ENCODE peak calls at places on chromosomes 11 and 22, in eight cellular contexts. One of them, this sample, is unnamed.

GRCh38 chr11:88175004-88175706 is at the start of gene RAB38:
- DNase-seq in dorsolateral prefrontal cortex: no peak
- DNase-seq in CD4-positive, alpha-beta T cell: no peak
- DNase-seq in GM13977: peak; percentile 27
- DNase-seq in osteocyte: no peak
- DNase-seq in glutamatergic neuron: peak; percentile 34
- DNase-seq in spleen: peak; percentile 77
- DNase-seq in hepatocyte: peak; percentile 78
- DNase-seq in this sample: peak; percentile 69

GRCh38 chr11:20668844-20669832 is at the start of gene NELL1:
- DNase-seq in CD4-positive, alpha-beta T cell: no peak
- DNase-seq in osteocyte: no peak
- DNase-seq in glutamatergic neuron: peak; percentile 59
- DNase-seq in hepatocyte: peak; percentile 42
- DNase-seq in dorsolateral prefrontal cortex: no peak
- DNase-seq in GM13977: peak; percentile 36
- DNase-seq in spleen: no peak
- DNase-seq in this sample: no peak

GRCh38 chr22:43349636-43350035 is 6.5 kb upstream of the SCUBE1 start:
- DNase-seq in hepatocyte: no peak
- DNase-seq in CD4-positive, alpha-beta T cell: no peak
- DNase-seq in GM13977: no peak
- DNase-seq in osteocyte: no peak
- DNase-seq in spleen: peak; percentile 22
- DNase-seq in dorsolateral prefrontal cortex: no peak
- DNase-seq in glutamatergic neuron: no peak
- DNase-seq in this sample: no peak

GRCh38 chr22:10778296-10778814 is 4749.6 kb upstream of the OR11H1 start:
- DNase-seq in GM13977: peak; percentile 12
- DNase-seq in glutamatergic neuron: no peak
- DNase-seq in CD4-positive, alpha-beta T cell: no peak
- DNase-seq in dorsolateral prefrontal cortex: no peak
- DNase-seq in osteocyte: no peak
- DNase-seq in hepatocyte: no peak
- DNase-seq in spleen: no peak
- DNase-seq in this sample: no peak

GRCh38 chr22:49820984-49821383 is 6.7 kb downstream of the BRD1 start:
- DNase-seq in GM13977: no peak
- DNase-seq in glutamatergic neuron: no peak
- DNase-seq in CD4-positive, alpha-beta T cell: no peak
- DNase-seq in hepatocyte: no peak
- DNase-seq in osteocyte: no peak
- DNase-seq in spleen: no peak
- DNase-seq in dorsolateral prefrontal cortex: no peak
- DNase-seq in this sample: no peak

GRCh38 chr11:122754553-122755322 is 83.6 kb upstream of the CRTAM start:
- DNase-seq in glutamatergic neuron: no peak
- DNase-seq in dorsolateral prefrontal cortex: no peak
- DNase-seq in osteocyte: no peak
- DNase-seq in spleen: no peak
- DNase-seq in CD4-positive, alpha-beta T cell: peak; percentile 27
- DNase-seq in hepatocyte: no peak
- DNase-seq in GM13977: peak; percentile 47
- DNase-seq in this sample: no peak

GRCh38 chr11:86486261-86487030 is 111.8 kb downstream of the CCDC81 start:
- DNase-seq in dorsolateral prefrontal cortex: peak; percentile 58
- DNase-seq in CD4-positive, alpha-beta T cell: no peak
- DNase-seq in spleen: peak; percentile 80
- DNase-seq in glutamatergic neuron: no peak
- DNase-seq in hepatocyte: peak; percentile 38
- DNase-seq in GM13977: no peak
- DNase-seq in osteocyte: no peak
- DNase-seq in this sample: no peak

GRCh38 chr11:76512851-76513653 is 68.2 kb downstream of the EMSY start:
- DNase-seq in hepatocyte: peak; percentile 26
- DNase-seq in GM13977: no peak
- DNase-seq in CD4-positive, alpha-beta T cell: no peak
- DNase-seq in osteocyte: no peak
- DNase-seq in spleen: no peak
- DNase-seq in dorsolateral prefrontal cortex: no peak
- DNase-seq in glutamatergic neuron: no peak
- DNase-seq in this sample: no peak

GRCh38 chr22:34001701-34002466 is 81.6 kb upstream of the LARGE1 start:
- DNase-seq in spleen: no peak
- DNase-seq in CD4-positive, alpha-beta T cell: no peak
- DNase-seq in hepatocyte: no peak
- DNase-seq in glutamatergic neuron: no peak
- DNase-seq in GM13977: no peak
- DNase-seq in osteocyte: peak; percentile 34
- DNase-seq in dorsolateral prefrontal cortex: no peak
- DNase-seq in this sample: no peak

GRCh38 chr11:128872594-128872993 is 5.5 kb upstream of the KCNJ1 start:
- DNase-seq in spleen: no peak
- DNase-seq in osteocyte: no peak
- DNase-seq in dorsolateral prefrontal cortex: no peak
- DNase-seq in GM13977: no peak
- DNase-seq in CD4-positive, alpha-beta T cell: no peak
- DNase-seq in hepatocyte: no peak
- DNase-seq in glutamatergic neuron: no peak
- DNase-seq in this sample: no peak

GRCh38 chr11:30855383-30856006 is 269.3 kb upstream of the MPPED2 start:
- DNase-seq in osteocyte: no peak
- DNase-seq in dorsolateral prefrontal cortex: no peak
- DNase-seq in spleen: no peak
- DNase-seq in hepatocyte: peak; percentile 37
- DNase-seq in GM13977: no peak
- DNase-seq in glutamatergic neuron: no peak
- DNase-seq in CD4-positive, alpha-beta T cell: no peak
- DNase-seq in this sample: no peak

GRCh38 chr11:35050596-35050995 is 88.4 kb upstream of the CD44 start:
- DNase-seq in osteocyte: no peak
- DNase-seq in dorsolateral prefrontal cortex: no peak
- DNase-seq in GM13977: no peak
- DNase-seq in glutamatergic neuron: no peak
- DNase-seq in CD4-positive, alpha-beta T cell: no peak
- DNase-seq in hepatocyte: no peak
- DNase-seq in spleen: no peak
- DNase-seq in this sample: no peak

GRCh38 chr11:67422894-67423293 is 5.4 kb upstream of the RPS6KB2 start:
- DNase-seq in spleen: no peak
- DNase-seq in CD4-positive, alpha-beta T cell: no peak
- DNase-seq in glutamatergic neuron: peak; percentile 12
- DNase-seq in osteocyte: no peak
- DNase-seq in hepatocyte: peak; percentile 67
- DNase-seq in GM13977: no peak
- DNase-seq in dorsolateral prefrontal cortex: no peak
- DNase-seq in this sample: peak; percentile 48

GRCh38 chr11:100709233-100709999 is 22.3 kb downstream of the ARHGAP42 start:
- DNase-seq in glutamatergic neuron: no peak
- DNase-seq in CD4-positive, alpha-beta T cell: no peak
- DNase-seq in GM13977: peak; percentile 31
- DNase-seq in osteocyte: no peak
- DNase-seq in spleen: no peak
- DNase-seq in dorsolateral prefrontal cortex: no peak
- DNase-seq in hepatocyte: no peak
- DNase-seq in this sample: no peak

GRCh38 chr11:123173040-123173855 is 21.8 kb downstream of the CLMP start:
- DNase-seq in dorsolateral prefrontal cortex: no peak
- DNase-seq in osteocyte: no peak
- DNase-seq in spleen: no peak
- DNase-seq in GM13977: no peak
- DNase-seq in CD4-positive, alpha-beta T cell: no peak
- DNase-seq in hepatocyte: peak; percentile 31
- DNase-seq in glutamatergic neuron: no peak
- DNase-seq in this sample: no peak

GRCh38 chr11:57787920-57788716 is 26.5 kb downstream of the CTNND1 start:
- DNase-seq in spleen: no peak
- DNase-seq in dorsolateral prefrontal cortex: no peak
- DNase-seq in CD4-positive, alpha-beta T cell: no peak
- DNase-seq in GM13977: peak; percentile 66
- DNase-seq in glutamatergic neuron: no peak
- DNase-seq in osteocyte: no peak
- DNase-seq in hepatocyte: no peak
- DNase-seq in this sample: no peak

GRCh38 chr11:122850076-122850631 is 11.9 kb downstream of the CRTAM start:
- DNase-seq in CD4-positive, alpha-beta T cell: no peak
- DNase-seq in GM13977: no peak
- DNase-seq in spleen: no peak
- DNase-seq in glutamatergic neuron: no peak
- DNase-seq in hepatocyte: peak; percentile 10
- DNase-seq in dorsolateral prefrontal cortex: no peak
- DNase-seq in osteocyte: no peak
- DNase-seq in this sample: no peak

GRCh38 chr11:118789501-118790356 is 1.2 kb downstream of the DDX6 start:
- DNase-seq in spleen: no peak
- DNase-seq in GM13977: peak; percentile 56
- DNase-seq in glutamatergic neuron: no peak
- DNase-seq in dorsolateral prefrontal cortex: no peak
- DNase-seq in CD4-positive, alpha-beta T cell: peak; percentile 26
- DNase-seq in hepatocyte: peak; percentile 45
- DNase-seq in osteocyte: no peak
- DNase-seq in this sample: no peak

GRCh38 chr11:118791961-118792578 is 1.1 kb upstream of the DDX6 start:
- DNase-seq in spleen: no peak
- DNase-seq in hepatocyte: peak; percentile 48
- DNase-seq in dorsolateral prefrontal cortex: no peak
- DNase-seq in CD4-positive, alpha-beta T cell: peak; percentile 21
- DNase-seq in glutamatergic neuron: peak; percentile 42
- DNase-seq in osteocyte: no peak
- DNase-seq in GM13977: peak; percentile 44
- DNase-seq in this sample: peak; percentile 12

GRCh38 chr11:118790357-118791014 is 478 bp downstream of the DDX6 start:
- DNase-seq in spleen: peak; percentile 93
- DNase-seq in GM13977: peak; percentile 62
- DNase-seq in hepatocyte: peak; percentile 83
- DNase-seq in CD4-positive, alpha-beta T cell: peak; percentile 43
- DNase-seq in dorsolateral prefrontal cortex: peak; percentile 65
- DNase-seq in glutamatergic neuron: peak; percentile 66
- DNase-seq in osteocyte: peak; percentile 90
- DNase-seq in this sample: peak; percentile 30

GRCh38 chr11:118792642-118793124 is 1.7 kb upstream of the DDX6 start:
- DNase-seq in spleen: peak; percentile 84
- DNase-seq in osteocyte: no peak
- DNase-seq in dorsolateral prefrontal cortex: peak; percentile 76
- DNase-seq in glutamatergic neuron: peak; percentile 38
- DNase-seq in CD4-positive, alpha-beta T cell: peak; percentile 41
- DNase-seq in hepatocyte: peak; percentile 88
- DNase-seq in GM13977: peak; percentile 85
- DNase-seq in this sample: peak; percentile 25

GRCh38 chr11:118791015-118791960 is at the start of gene DDX6:
- DNase-seq in dorsolateral prefrontal cortex: peak; percentile 90
- DNase-seq in osteocyte: peak; percentile 97
- DNase-seq in glutamatergic neuron: peak; percentile 96
- DNase-seq in CD4-positive, alpha-beta T cell: peak; percentile 89
- DNase-seq in spleen: peak; percentile 99
- DNase-seq in GM13977: peak; percentile 91
- DNase-seq in hepatocyte: peak; percentile 94
- DNase-seq in this sample: peak; percentile 84
- TF ChIP-seq CTCF in dorsolateral prefrontal cortex: no peak
- TF ChIP-seq CTCF in osteocyte: peak; percentile 42
- TF ChIP-seq CTCF in glutamatergic neuron: no peak
- TF ChIP-seq CTCF in CD4-positive, alpha-beta T cell: no peak
- TF ChIP-seq CTCF in spleen: no peak
- TF ChIP-seq CTCF in GM13977: peak; percentile 41
- TF ChIP-seq CTCF in hepatocyte: peak; percentile 33
- TF ChIP-seq CTCF in this sample: no peak

GRCh38 chr11:121153472-121153871 is 52.4 kb downstream of the TECTA start:
- DNase-seq in osteocyte: no peak
- DNase-seq in dorsolateral prefrontal cortex: no peak
- DNase-seq in glutamatergic neuron: no peak
- DNase-seq in hepatocyte: no peak
- DNase-seq in CD4-positive, alpha-beta T cell: no peak
- DNase-seq in GM13977: no peak
- DNase-seq in spleen: no peak
- DNase-seq in this sample: no peak
- TF ChIP-seq CTCF in osteocyte: no peak
- TF ChIP-seq CTCF in dorsolateral prefrontal cortex: no peak
- TF ChIP-seq CTCF in glutamatergic neuron: no peak
- TF ChIP-seq CTCF in hepatocyte: no peak
- TF ChIP-seq CTCF in CD4-positive, alpha-beta T cell: no peak
- TF ChIP-seq CTCF in GM13977: no peak
- TF ChIP-seq CTCF in spleen: no peak
- TF ChIP-seq CTCF in this sample: no peak

DNA sequence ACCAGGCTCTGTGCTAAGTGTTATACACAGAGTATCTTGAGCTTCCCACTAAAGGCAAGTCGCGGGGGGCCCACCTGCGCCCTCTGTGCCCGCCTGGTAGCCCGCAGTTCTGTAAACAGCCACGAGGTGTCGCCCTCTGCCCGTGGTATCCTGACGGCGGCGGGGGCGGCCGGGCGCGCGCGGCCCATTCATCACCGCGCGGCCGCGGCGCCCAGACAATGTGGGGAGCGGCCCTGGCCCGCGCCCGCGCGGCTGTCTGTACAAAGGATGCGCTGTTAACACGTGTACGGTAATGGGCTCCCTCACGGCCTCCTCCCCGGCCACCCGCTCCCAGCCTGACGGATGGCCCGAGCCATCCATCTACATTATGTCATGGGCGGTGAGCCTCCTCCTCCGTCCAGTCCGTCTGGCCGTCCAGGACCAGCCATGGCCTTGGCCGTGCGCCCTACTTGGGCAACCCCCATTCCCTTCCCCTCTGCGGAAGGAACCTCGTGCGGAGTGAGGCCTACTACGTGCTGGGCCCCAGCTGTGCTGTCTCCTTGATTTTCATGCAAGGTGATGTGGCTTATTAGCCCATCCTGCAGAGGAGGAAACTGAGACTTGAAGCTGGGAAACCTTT is 99.4 kb downstream of the MIAT start:
- DNase-seq in osteocyte: no peak
- DNase-seq in CD4-positive, alpha-beta T cell: peak; percentile 36
- DNase-seq in glutamatergic neuron: peak; percentile 74
- DNase-seq in hepatocyte: peak; percentile 77
- DNase-seq in GM13977: peak; percentile 85
- DNase-seq in spleen: peak; percentile 75
- DNase-seq in dorsolateral prefrontal cortex: peak; percentile 49
- DNase-seq in this sample: peak; percentile 73
- TF ChIP-seq CTCF in osteocyte: peak; percentile 96
- TF ChIP-seq CTCF in CD4-positive, alpha-beta T cell: peak; percentile 60
- TF ChIP-seq CTCF in glutamatergic neuron: peak; percentile 96
- TF ChIP-seq CTCF in hepatocyte: peak; percentile 84
- TF ChIP-seq CTCF in GM13977: peak; percentile 96
- TF ChIP-seq CTCF in spleen: peak; percentile 73
- TF ChIP-seq CTCF in dorsolateral prefrontal cortex: peak; percentile 97
- TF ChIP-seq CTCF in this sample: peak; percentile 95

GRCh38 chr11:13970986-13971385 is 8.5 kb downstream of the SPON1 start:
- DNase-seq in osteocyte: no peak
- DNase-seq in spleen: no peak
- DNase-seq in GM13977: no peak
- DNase-seq in CD4-positive, alpha-beta T cell: no peak
- DNase-seq in glutamatergic neuron: peak; percentile 36
- DNase-seq in dorsolateral prefrontal cortex: no peak
- DNase-seq in hepatocyte: peak; percentile 60
- DNase-seq in this sample: peak; percentile 76
- TF ChIP-seq CTCF in osteocyte: no peak
- TF ChIP-seq CTCF in spleen: no peak
- TF ChIP-seq CTCF in GM13977: peak; percentile 26
- TF ChIP-seq CTCF in CD4-positive, alpha-beta T cell: peak; percentile 18
- TF ChIP-seq CTCF in glutamatergic neuron: no peak
- TF ChIP-seq CTCF in dorsolateral prefrontal cortex: no peak
- TF ChIP-seq CTCF in hepatocyte: peak; percentile 44
- TF ChIP-seq CTCF in this sample: peak; percentile 60

This sample was measured in Calu3.